ENCODE peak calls at places on chromosomes 13 and 19, in six cellular contexts. O, H, D, G, U and F are unnamed samples.

GRCh38 chr13:32720026-32720425 is 133.8 kb downstream of the PDS5B start:
- DNase-seq in U (no peak), O (no peak), G (no peak), D (no peak), H (no peak), F (no peak)

GRCh38 chr19:52007436-52007804 is 591 bp downstream of the ZNF615 start:
- DNase-seq in H (no peak), D (no peak), G (no peak), O (peak), U (no peak), F (no peak)

GRCh38 chr19:45023048-45023447 is 15.8 kb upstream of the CLASRP start:
- DNase-seq in U (no peak), G (no peak), O (no peak), H (no peak), D (no peak), F (no peak)

GRCh38 chr13:29361716-29362115 is 233.8 kb downstream of the SLC7A1 start:
- DNase-seq in H (no peak), G (no peak), D (no peak), O (no peak), U (no peak), F (no peak)

GRCh38 chr13:99741979-99742378 is 229.6 kb downstream of the ZIC5 start:
- DNase-seq in D (no peak), H (no peak), O (no peak), G (no peak), U (no peak), F (no peak)

GRCh38 chr19:16915734-16916133 is 26.9 kb downstream of the F2RL3 start:
- DNase-seq in G (no peak), O (no peak), U (no peak), H (no peak), D (no peak), F (no peak)

GRCh38 chr19:47581605-47582319 is 8.8 kb upstream of the ZNF541 start:
- DNase-seq in H (no peak), D (no peak), U (no peak), O (no peak), G (peak), F (no peak)

GRCh38 chr13:39956036-39956435 is 300.6 kb downstream of the COG6 start:
- DNase-seq in D (no peak), O (peak), H (no peak), U (no peak), G (no peak), F (peak)

GRCh38 chr13:99380921-99381645 is 73.9 kb upstream of the GPR183 start:
- DNase-seq in H (no peak), O (peak), G (no peak), U (no peak), D (no peak), F (peak)

GRCh38 chr19:31478241-31478640 is 129.0 kb upstream of the TSHZ3 start:
- DNase-seq in D (no peak), O (no peak), U (no peak), H (no peak), G (no peak), F (no peak)

GRCh38 chr19:14073925-14074838 is 1.6 kb downstream of the MISP3 start:
- DNase-seq in G (no peak), O (peak), H (no peak), D (no peak), U (no peak), F (peak)

GRCh38 chr13:49421391-49421790 is 22.5 kb downstream of the CAB39L start:
- DNase-seq in U (no peak), O (peak), H (no peak), D (no peak), G (no peak), F (peak)
- TF ChIP-seq CTCF in U (no peak), O (no peak), H (no peak), D (peak), G (no peak), F (no peak)

DNA sequence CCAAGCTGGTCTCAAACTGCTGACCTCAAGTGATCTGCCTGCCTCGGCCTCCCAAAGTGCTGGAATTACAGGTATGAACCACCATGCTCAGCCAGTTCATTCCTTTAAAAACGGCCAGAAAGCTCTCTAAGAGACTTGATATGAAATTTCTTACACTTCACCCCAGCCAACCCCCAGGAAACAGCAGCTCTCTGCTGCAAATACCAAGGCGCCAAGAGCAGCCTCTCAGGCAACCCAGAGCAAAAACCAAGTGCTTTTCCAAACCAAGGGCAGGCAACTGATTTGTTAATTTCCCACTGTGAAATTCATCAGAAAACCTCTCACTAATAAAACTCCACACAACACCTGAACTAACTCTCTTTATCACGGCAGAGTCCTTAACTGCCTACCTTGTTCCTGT is 44.9 kb downstream of the LATS2 start:
- DNase-seq in O (no peak), G (no peak), D (no peak), U (no peak), H (no peak), F (no peak)
- TF ChIP-seq CTCF in O (no peak), G (no peak), D (no peak), U (no peak), H (no peak), F (no peak)

GRCh38 chr13:37059848-37060192 is 332 bp upstream of the SUPT20H start:
- DNase-seq in D (no peak), U (no peak), O (no peak), G (no peak), H (no peak), F (no peak)
- TF ChIP-seq CTCF in D (no peak), U (no peak), O (no peak), G (no peak), H (no peak), F (no peak)

GRCh38 chr13:113598081-113598410 is 13.5 kb downstream of the TFDP1 start:
- DNase-seq in H (no peak), D (no peak), O (no peak), U (no peak), G (peak), F (no peak)
- TF ChIP-seq CTCF in H (no peak), D (no peak), O (no peak), U (no peak), G (no peak), F (no peak)

GRCh38 chr19:3061214-3062161 is 807 bp downstream of the TLE5 start:
- DNase-seq in D (peak), G (no peak), O (peak), H (no peak), U (no peak), F (peak)
- TF ChIP-seq CTCF in D (peak), G (peak), O (no peak), H (no peak), U (peak), F (peak)

GRCh38 chr13:64441740-64442139 is 2788.4 kb downstream of the PCDH9 start:
- DNase-seq in H (no peak), U (no peak), D (no peak), G (no peak), O (no peak), F (no peak)

GRCh38 chr13:64446372-64446771 is 2783.8 kb downstream of the PCDH9 start:
- DNase-seq in U (no peak), G (no peak), O (no peak), H (no peak), D (no peak), F (no peak)
- TF ChIP-seq CTCF in U (peak), G (no peak), O (no peak), H (no peak), D (no peak), F (no peak)

GRCh38 chr19:35342430-35342829 is 5.3 kb upstream of the FFAR1 start:
- DNase-seq in D (no peak), O (no peak), U (no peak), G (no peak), H (no peak), F (no peak)
- TF ChIP-seq CTCF in D (no peak), O (no peak), U (no peak), G (no peak), H (no peak), F (no peak)

GRCh38 chr19:5355693-5356092 is 15.1 kb upstream of the PTPRS start:
- DNase-seq in U (no peak), H (no peak), D (no peak), O (no peak), G (no peak), F (no peak)

GRCh38 chr19:5355076-5355475 is 14.5 kb upstream of the PTPRS start:
- DNase-seq in O (no peak), H (no peak), D (no peak), U (no peak), G (no peak), F (no peak)

GRCh38 chr19:5352229-5352763 is 11.7 kb upstream of the PTPRS start:
- DNase-seq in O (no peak), H (no peak), U (no peak), D (no peak), G (no peak), F (no peak)

GRCh38 chr19:5356428-5356827 is 15.8 kb upstream of the PTPRS start:
- DNase-seq in O (no peak), G (no peak), U (no peak), D (no peak), H (no peak), F (no peak)

DNA sequence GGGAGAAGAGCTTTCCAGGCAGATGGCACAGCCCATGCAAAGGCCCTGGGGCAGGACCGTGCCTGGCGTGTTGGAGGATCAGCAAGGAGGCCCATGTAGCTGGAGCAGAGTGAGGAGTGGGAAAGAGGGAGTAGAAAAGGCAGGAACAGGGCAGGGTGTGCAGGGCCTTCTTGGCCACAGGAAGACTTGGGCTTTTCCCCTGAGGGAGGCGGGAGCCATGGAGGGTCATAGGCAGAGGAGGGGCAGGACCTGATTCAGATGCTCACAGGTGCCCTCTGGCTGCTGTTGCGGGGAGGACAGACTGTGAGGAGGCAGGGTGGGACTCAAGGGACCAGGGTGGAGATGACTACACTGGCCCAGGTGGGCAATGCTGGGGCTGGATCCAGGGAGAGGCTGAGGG is 13.8 kb upstream of the PTPRS start:
- DNase-seq in D (no peak), O (peak), H (no peak), U (no peak), G (no peak), F (peak)
- TF ChIP-seq CTCF in D (no peak), O (peak), H (no peak), U (peak), G (no peak), F (peak)

GRCh38 chr19:39112338-39112890 is 13.2 kb upstream of the PAK4 start:
- DNase-seq in H (no peak), O (no peak), D (no peak), G (peak), U (no peak), F (no peak)

GRCh38 chr19:39109641-39110040 is 15.9 kb upstream of the PAK4 start:
- DNase-seq in D (no peak), O (no peak), G (no peak), U (no peak), H (no peak), F (no peak)

GRCh38 chr19:39113199-39113598 is 12.4 kb upstream of the PAK4 start:
- DNase-seq in H (no peak), G (no peak), O (no peak), D (no peak), U (no peak), F (no peak)

GRCh38 chr19:39111593-39112199 is 13.9 kb upstream of the PAK4 start:
- DNase-seq in H (no peak), G (no peak), D (no peak), O (no peak), U (no peak), F (no peak)

GRCh38 chr19:39110263-39110967 is 15.2 kb upstream of the PAK4 start:
- DNase-seq in G (peak), D (peak), H (no peak), O (peak), U (no peak), F (peak)
- TF ChIP-seq CTCF in G (peak), D (peak), H (peak), O (peak), U (peak), F (peak)